ENCODE peak calls at places on chromosomes 1 and 21, in five cellular contexts. N is psoas muscle, B is PC-3, I is tibial artery, F is BJ. V is an unnamed sample.

GRCh38 chr1:101769520-101769919 is 227.2 kb downstream of the OLFM3 start:
- DNase-seq in I (no peak), B (peak), N (no peak), F (no peak), V (no peak)

GRCh38 chr1:2290171-2290578 is 62.1 kb downstream of the SKI start:
- DNase-seq in N (no peak), B (no peak), I (no peak), F (no peak), V (no peak)

GRCh38 chr1:70361727-70362413 is 7.3 kb upstream of the ANKRD13C start:
- DNase-seq in N (no peak), I (no peak), F (no peak), B (peak), V (no peak)

GRCh38 chr1:223328566-223328965 is 35.4 kb downstream of the SUSD4 start:
- DNase-seq in N (no peak), I (no peak), B (no peak), F (no peak), V (no peak)

GRCh38 chr1:107076846-107077245 is 20.4 kb downstream of the PRMT6 start:
- DNase-seq in B (peak), F (peak), I (no peak), N (no peak), V (peak)

GRCh38 chr1:44417351-44418021 is 12.4 kb downstream of the RNF220 start:
- DNase-seq in F (no peak), I (peak), N (peak), B (no peak), V (no peak)

GRCh38 chr1:178688244-178688643 is 36.8 kb upstream of the RALGPS2 start:
- DNase-seq in F (no peak), N (peak), B (no peak), I (no peak), V (no peak)

GRCh38 chr1:205161071-205161470 is 39.3 kb upstream of the RBBP5 start:
- DNase-seq in I (no peak), B (no peak), F (no peak), N (no peak), V (no peak)

GRCh38 chr1:30696831-30697230 is 26.6 kb downstream of the MATN1 start:
- DNase-seq in N (peak), I (no peak), B (no peak), F (no peak), V (no peak)

GRCh38 chr1:21520899-21521716 is 11.9 kb downstream of the ALPL start:
- DNase-seq in B (no peak), N (no peak), F (peak), I (no peak), V (no peak)
- H3K4me3 ChIP-seq in B (no peak), N (no peak), F (no peak), I (no peak), V (no peak)

GRCh38 chr21:32304998-32305397 is 6.3 kb downstream of the MRAP start:
- DNase-seq in F (no peak), B (no peak), N (no peak), I (no peak), V (no peak)

GRCh38 chr21:32308696-32309095 is 10.0 kb downstream of the MRAP start:
- DNase-seq in B (no peak), I (no peak), N (no peak), F (no peak), V (no peak)

GRCh38 chr21:32303385-32303784 is 4.7 kb downstream of the MRAP start:
- DNase-seq in N (no peak), F (no peak), B (no peak), I (no peak), V (no peak)

GRCh38 chr21:32307706-32308105 is 9.1 kb downstream of the MRAP start:
- DNase-seq in F (no peak), N (no peak), B (no peak), I (no peak), V (no peak)

GRCh38 chr21:32306021-32306780 is 7.5 kb downstream of the MRAP start:
- DNase-seq in F (no peak), I (no peak), B (no peak), N (no peak), V (no peak)
- TF ChIP-seq CTCF in F (no peak), I (no peak), B (peak), N (no peak), V (peak)

GRCh38 chr1:156707027-156707426 is 1.6 kb upstream of the CRABP2 start:
- DNase-seq in B (no peak), N (no peak), I (no peak), F (no peak), V (no peak)
- H3K4me3 ChIP-seq in B (peak), N (no peak), I (no peak), F (peak), V (no peak)

DNA sequence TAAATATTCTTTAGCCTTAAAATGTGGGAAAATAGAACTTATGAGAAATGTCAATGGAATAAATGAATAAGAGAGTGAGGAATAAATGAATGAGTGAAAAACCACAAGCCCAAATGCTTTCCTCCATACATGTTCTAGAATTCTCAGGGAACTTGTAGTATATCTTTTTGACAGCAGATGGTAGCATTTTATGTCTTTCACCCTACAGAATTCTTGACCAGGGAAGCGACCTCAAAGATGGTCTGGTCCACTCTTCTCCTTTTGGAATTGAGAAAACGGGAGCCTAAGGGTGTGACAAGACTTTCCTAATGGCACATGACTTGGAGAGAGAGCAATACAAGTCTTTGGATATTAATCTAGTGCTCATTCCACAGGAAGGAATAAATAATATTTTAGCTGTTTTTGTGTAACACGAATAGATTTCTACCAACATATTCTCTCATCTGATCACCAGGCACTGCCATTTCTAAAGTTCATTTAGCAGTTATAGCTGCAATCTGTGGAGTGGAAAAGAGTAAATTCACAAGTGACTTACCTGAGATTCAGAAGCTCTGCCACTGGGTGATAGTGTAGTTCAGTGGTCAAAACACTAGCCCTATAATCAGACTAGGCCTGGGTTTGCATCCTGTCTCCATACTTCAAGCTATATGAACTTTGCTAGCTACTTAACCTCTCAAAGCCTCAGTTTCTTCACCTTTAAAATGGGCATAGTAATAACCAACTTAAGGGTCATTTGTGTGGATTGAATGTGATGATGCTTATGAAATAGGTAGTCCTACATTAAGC is 15.0 kb upstream of the F5 start:
- DNase-seq in I (no peak), N (no peak), B (peak), F (no peak), V (no peak)
- TF ChIP-seq CTCF in I (peak), N (peak), B (peak), F (peak), V (peak)

GRCh38 chr21:31132574-31133242 is 94.4 kb upstream of the KRTAP19-8 start:
- DNase-seq in B (no peak), F (no peak), I (no peak), N (no peak), V (no peak)
- H3K4me3 ChIP-seq in B (no peak), F (no peak), I (no peak), N (no peak), V (no peak)